ENCODE peak calls at places on chromosomes 12 and 14, in ten cellular contexts. C is WTC11; D is uterus; N is NCI-H345; X is RPMI8226; B is stimulated activated CD8-positive, alpha-beta memory T cell treated with anti-CD3 and anti-CD28 coated beads, Interleukin-4, amount 100 ng/mL, for 1 hour; A is osteoblast; H is NCI-H1092; M is stimulated activated CD4-positive, alpha-beta T cell treated with anti-CD3 and anti-CD28 coated beads, Interleukin-15, amount 100 ng/mL, for 24 hours; L is pancreas. U is an unnamed sample.

GRCh38 chr14:90730367-90730766 is 85.9 kb downstream of the TTC7B start:
- DNase-seq in C (no peak), D (no peak), N (no peak), X (no peak), B (no peak), A (no peak), H (no peak), M (no peak), L (no peak), U (no peak)

GRCh38 chr14:61355892-61356325 is 34.5 kb downstream of the PRKCH start:
- DNase-seq in C (peak; percentile 36), D (peak; percentile 74), N (no peak), X (no peak), B (no peak), A (no peak), H (no peak), M (peak; percentile 80), L (peak; percentile 26), U (no peak)

GRCh38 chr14:67413806-67414769 is 2.1 kb upstream of the PLEK2 start:
- DNase-seq in C (no peak), D (no peak), N (no peak), X (no peak), B (no peak), A (peak; percentile 96), H (no peak), M (peak; percentile 62), L (no peak), U (peak; percentile 83)

GRCh38 chr12:14849664-14850063 is 6.3 kb upstream of the ART4 start:
- DNase-seq in C (no peak), D (peak; percentile 38), N (no peak), X (no peak), B (no peak), A (no peak), H (no peak), M (no peak), L (no peak), U (no peak)

GRCh38 chr14:97021571-97022171 is 224.5 kb downstream of the VRK1 start:
- DNase-seq in C (no peak), D (no peak), N (no peak), X (no peak), B (no peak), A (no peak), H (no peak), M (no peak), L (no peak), U (no peak)

GRCh38 chr12:95837240-95838038 is 21.3 kb upstream of the SNRPF start:
- DNase-seq in C (no peak), D (no peak), N (no peak), X (no peak), B (no peak), A (no peak), H (no peak), M (no peak), L (no peak), U (no peak)

GRCh38 chr12:47509398-47509851 is 196.4 kb downstream of the RPAP3 start:
- DNase-seq in C (no peak), D (no peak), N (no peak), X (no peak), B (no peak), A (no peak), H (no peak), M (no peak), L (no peak), U (no peak)

GRCh38 chr12:43255642-43256041 is 296.4 kb downstream of the ADAMTS20 start:
- DNase-seq in C (no peak), D (no peak), N (no peak), X (no peak), B (no peak), A (no peak), H (no peak), M (no peak), L (no peak), U (no peak)

GRCh38 chr12:42474391-42474790 is 115.2 kb downstream of the PRICKLE1 start:
- DNase-seq in C (no peak), D (no peak), N (no peak), X (no peak), B (no peak), A (no peak), H (no peak), M (no peak), L (no peak), U (no peak)

GRCh38 chr14:54760866-54761265 is 141.8 kb downstream of the GCH1 start:
- DNase-seq in C (no peak), D (no peak), N (no peak), X (no peak), B (no peak), A (no peak), H (no peak), M (no peak), L (no peak), U (no peak)

GRCh38 chr14:89551432-89551831 is 134.4 kb upstream of the FOXN3 start:
- DNase-seq in C (no peak), D (no peak), N (no peak), X (no peak), B (no peak), A (no peak), H (no peak), M (no peak), L (no peak), U (no peak)

GRCh38 chr12:104864668-104865067 is 93.4 kb downstream of the SLC41A2 start:
- DNase-seq in C (no peak), D (no peak), N (no peak), X (no peak), B (no peak), A (no peak), H (no peak), M (no peak), L (no peak), U (peak; percentile 3)

GRCh38 chr14:100066984-100067383 is 1.8 kb downstream of the EVL start:
- DNase-seq in C (no peak), D (no peak), N (no peak), X (no peak), B (no peak), A (no peak), H (no peak), M (peak; percentile 56), L (no peak), U (no peak)

GRCh38 chr14:72644038-72644437 is 249.9 kb downstream of the DPF3 start:
- DNase-seq in C (no peak), D (no peak), N (no peak), X (no peak), B (no peak), A (no peak), H (no peak), M (no peak), L (no peak), U (no peak)

GRCh38 chr12:3700861-3701260 is 52.0 kb downstream of the CRACR2A start:
- DNase-seq in C (no peak), D (no peak), N (no peak), X (no peak), B (no peak), A (no peak), H (no peak), M (no peak), L (no peak), U (no peak)

GRCh38 chr12:4145990-4146859 is 127.3 kb upstream of the CCND2 start:
- DNase-seq in C (no peak), D (no peak), N (no peak), X (no peak), B (no peak), A (no peak), H (no peak), M (peak; percentile 81), L (no peak), U (no peak)

GRCh38 chr12:50188875-50189575 is 21.9 kb upstream of the CERS5 start:
- DNase-seq in C (no peak), D (no peak), N (no peak), X (peak; percentile 84), B (no peak), A (no peak), H (no peak), M (peak; percentile 61), L (no peak), U (no peak)

GRCh38 chr14:68644101-68644500 is 148.8 kb downstream of the ZFP36L1 start:
- DNase-seq in C (no peak), D (peak; percentile 12), N (no peak), X (no peak), B (no peak), A (no peak), H (no peak), M (no peak), L (peak; percentile 2), U (no peak)

GRCh38 chr14:20164462-20164861 is 25.8 kb downstream of the OR4N5 start:
- DNase-seq in C (no peak), D (no peak), N (no peak), X (no peak), B (no peak), A (no peak), H (no peak), M (no peak), L (no peak), U (no peak)

GRCh38 chr12:8033153-8034044 is 883 bp downstream of the FOXJ2 start:
- DNase-seq in C (peak; percentile 74), D (peak; percentile 81), N (peak; percentile 67), X (peak; percentile 19), B (no peak), A (peak; percentile 97), H (peak; percentile 14), M (peak; percentile 70), L (peak; percentile 36), U (peak; percentile 89)

GRCh38 chr12:19388131-19388549 is 51.2 kb upstream of the AEBP2 start:
- DNase-seq in C (no peak), D (peak; percentile 47), N (no peak), X (no peak), B (no peak), A (peak; percentile 3), H (no peak), M (no peak), L (no peak), U (no peak)

GRCh38 chr12:63308701-63309100 is 157.7 kb upstream of the AVPR1A start:
- DNase-seq in C (no peak), D (no peak), N (no peak), X (no peak), B (no peak), A (no peak), H (no peak), M (no peak), L (no peak), U (no peak)

GRCh38 chr12:109160433-109160832 is 44.0 kb downstream of the ACACB start:
- DNase-seq in C (no peak), D (no peak), N (no peak), X (no peak), B (no peak), A (no peak), H (no peak), M (no peak), L (no peak), U (no peak)

GRCh38 chr14:104211242-104211641 is 72.9 kb downstream of the KIF26A start:
- DNase-seq in C (no peak), D (no peak), N (no peak), X (no peak), B (no peak), A (no peak), H (no peak), M (no peak), L (no peak), U (no peak)

GRCh38 chr12:46205293-46205692 is 63.5 kb downstream of the SLC38A1 start:
- DNase-seq in C (no peak), D (no peak), N (no peak), X (no peak), B (no peak), A (no peak), H (no peak), M (no peak), L (no peak), U (no peak)

GRCh38 chr14:99475179-99475578 is 5.5 kb downstream of the SETD3 start:
- DNase-seq in C (no peak), D (no peak), N (no peak), X (no peak), B (no peak), A (no peak), H (no peak), M (no peak), L (no peak), U (no peak)

U was measured in erythroblast.